ENCODE peak calls at places on chromosomes 1 and 21, in five cellular contexts. F is cardiac muscle cell; M is activated CD8-positive, alpha-beta memory T cell treated with anti-CD3 and anti-CD28 coated beads, Interleukin-2, amount 50 U/mL, for 48 hours; A is choroid plexus epithelial cell; L is hypothalamus. J is an unnamed sample.

GRCh38 chr1:160133990-160134770 is 17.2 kb upstream of the ATP1A4 start:
- DNase-seq in F (no peak), A (no peak), L (no peak), M (no peak), J (no peak)

GRCh38 chr1:159756397-159756796 is 24.4 kb upstream of the DUSP23 start:
- DNase-seq in F (peak), L (no peak), A (peak), M (no peak), J (no peak)

GRCh38 chr1:226402615-226403521 is 5.0 kb downstream of the PARP1 start:
- DNase-seq in F (no peak), L (no peak), A (no peak), M (peak), J (peak)

GRCh38 chr1:53327183-53327941 is 508 bp downstream of the LRP8 start:
- DNase-seq in A (peak), M (peak), L (no peak), F (peak), J (no peak)

GRCh38 chr1:52238474-52238873 is 96.6 kb downstream of the ZFYVE9 start:
- DNase-seq in F (peak), L (no peak), A (peak), M (no peak), J (no peak)

GRCh38 chr1:76666499-76666898 is 200.8 kb upstream of the ST6GALNAC5 start:
- DNase-seq in M (no peak), F (no peak), L (no peak), A (no peak), J (no peak)

GRCh38 chr1:243917863-243918565 is 68.0 kb upstream of the AKT3 start:
- DNase-seq in F (peak), A (peak), M (no peak), L (no peak), J (no peak)

GRCh38 chr1:7366955-7367665 is 404.0 kb upstream of the VAMP3 start:
- DNase-seq in M (no peak), L (no peak), F (no peak), A (no peak), J (no peak)

GRCh38 chr1:1432951-1433803 is 2.3 kb upstream of the VWA1 start:
- DNase-seq in F (peak), M (no peak), A (no peak), L (no peak), J (peak)

GRCh38 chr1:3419415-3420204 is 34.9 kb upstream of the ARHGEF16 start:
- DNase-seq in F (no peak), L (no peak), M (no peak), A (no peak), J (no peak)

GRCh38 chr1:155608888-155609225 is 1.2 kb upstream of the MSTO1 start:
- DNase-seq in M (no peak), L (no peak), A (no peak), F (no peak), J (no peak)

GRCh38 chr1:61992257-61992656 is 202.4 kb upstream of the L1TD1 start:
- DNase-seq in L (no peak), M (no peak), F (no peak), A (no peak), J (no peak)

GRCh38 chr1:219153741-219154140 is 19.9 kb upstream of the LYPLAL1 start:
- DNase-seq in F (no peak), L (no peak), M (no peak), A (no peak), J (no peak)

GRCh38 chr21:19109694-19110093 is 706.1 kb upstream of the TMPRSS15 start:
- DNase-seq in L (no peak), F (no peak), A (no peak), M (no peak), J (no peak)

GRCh38 chr1:9882296-9882944 is 27.6 kb downstream of the CTNNBIP1 start:
- DNase-seq in L (no peak), F (no peak), A (no peak), M (no peak), J (no peak)

GRCh38 chr1:233617025-233617424 is 3.1 kb downstream of the KCNK1 start:
- DNase-seq in A (no peak), L (no peak), F (no peak), M (no peak), J (no peak)

GRCh38 chr1:234170622-234171021 is 202.6 kb upstream of the COA6 start:
- DNase-seq in M (no peak), F (no peak), A (no peak), L (no peak), J (no peak)

GRCh38 chr1:236455242-236455641 is 61.2 kb downstream of the EDARADD start:
- DNase-seq in A (no peak), L (no peak), M (no peak), F (no peak), J (no peak)

J was measured in globus pallidus.